ENCODE peak calls at places on chromosome 15, in nine cellular contexts. T, Z, H, R, N, D, F, G and O are unnamed samples.

GRCh38 chr15:63349621-63350020 is 32.0 kb downstream of the CA12 start:
- DNase-seq in T (no peak), N (no peak), D (no peak), G (no peak), F (no peak), R (no peak), H (no peak), Z (no peak), O (no peak)

GRCh38 chr15:41894791-41895463 is 1.1 kb upstream of the SPTBN5 start:
- DNase-seq in G (peak), Z (no peak), R (no peak), F (peak), D (peak), N (peak), T (peak), H (peak), O (peak)

GRCh38 chr15:60000824-60001641 is 3.1 kb upstream of the FOXB1 start:
- DNase-seq in G (peak), Z (peak), F (no peak), H (no peak), T (peak), N (no peak), R (no peak), D (no peak), O (no peak)

GRCh38 chr15:89513284-89513683 is 16.9 kb upstream of the RHCG start:
- DNase-seq in G (no peak), F (no peak), Z (no peak), N (no peak), T (no peak), R (no peak), H (no peak), D (no peak), O (no peak)

GRCh38 chr15:71651750-71652186 is 158.6 kb upstream of the NR2E3 start:
- DNase-seq in T (peak), G (peak), Z (peak), N (no peak), H (no peak), R (peak), F (peak), D (no peak), O (no peak)

GRCh38 chr15:63763476-63764123 is 70.1 kb downstream of the HERC1 start:
- DNase-seq in Z (no peak), T (no peak), D (no peak), H (no peak), R (no peak), G (no peak), N (no peak), F (peak), O (no peak)

GRCh38 chr15:75694241-75695182 is 18.1 kb downstream of the CSPG4 start:
- DNase-seq in R (peak), H (peak), Z (no peak), N (peak), G (peak), F (peak), T (peak), D (peak), O (peak)

GRCh38 chr15:29106116-29106515 is 163.5 kb downstream of the NSMCE3 start:
- DNase-seq in Z (no peak), H (no peak), T (no peak), R (no peak), G (no peak), F (no peak), D (no peak), N (no peak), O (no peak)

GRCh38 chr15:40217166-40217785 is 21.6 kb upstream of the PAK6 start:
- DNase-seq in N (no peak), Z (peak), D (no peak), H (no peak), T (peak), R (peak), G (peak), F (peak), O (no peak)

GRCh38 chr15:57743424-57743823 is 36.9 kb downstream of the POLR2M start:
- DNase-seq in T (peak), F (peak), R (no peak), G (no peak), D (no peak), Z (no peak), N (no peak), H (no peak), O (no peak)

GRCh38 chr15:26974120-26974780 is 3.3 kb downstream of the GABRG3 start:
- DNase-seq in T (peak), D (no peak), Z (peak), H (no peak), R (peak), G (peak), F (peak), N (no peak), O (no peak)

GRCh38 chr15:80489030-80489594 is 84.9 kb downstream of the ARNT2 start:
- DNase-seq in D (no peak), F (peak), T (no peak), H (no peak), Z (no peak), G (peak), R (no peak), N (no peak), O (no peak)

DNA sequence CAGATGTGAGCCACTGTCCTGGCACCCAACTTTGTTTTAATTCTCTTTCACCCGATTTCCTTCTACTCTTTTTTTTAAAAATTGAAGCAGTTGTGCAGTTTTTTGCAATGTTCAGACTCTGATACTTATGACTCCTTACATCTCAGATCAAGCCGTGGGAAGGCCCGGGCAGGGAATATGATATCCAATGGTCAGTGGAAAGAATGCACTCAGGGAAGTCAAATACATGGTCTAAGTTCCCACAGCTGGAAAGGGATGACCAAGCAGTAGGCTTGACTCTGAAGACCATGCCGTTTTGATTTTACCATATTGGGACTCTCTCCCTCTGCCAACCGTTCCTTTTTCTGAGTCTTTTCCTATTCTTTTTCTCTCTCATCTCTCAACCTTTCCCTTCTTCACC is 157.2 kb downstream of the RPLP1 start:
- DNase-seq in R (no peak), H (no peak), Z (no peak), F (no peak), N (peak), G (no peak), T (no peak), D (no peak), O (no peak)
- H3K4me3 ChIP-seq in R (no peak), H (no peak), Z (no peak), F (no peak), N (no peak), G (no peak), T (no peak), D (no peak), O (no peak)

GRCh38 chr15:78641876-78642275 is 866 bp upstream of the CHRNB4 start:
- DNase-seq in Z (no peak), N (no peak), T (peak), D (no peak), F (no peak), H (no peak), R (no peak), G (no peak), O (no peak)

GRCh38 chr15:78638658-78639314 is 2.2 kb downstream of the CHRNB4 start:
- DNase-seq in Z (peak), T (peak), G (peak), H (no peak), R (peak), N (no peak), F (peak), D (no peak), O (peak)

GRCh38 chr15:78642341-78642740 is 1.3 kb upstream of the CHRNB4 start:
- DNase-seq in D (no peak), R (no peak), N (no peak), G (no peak), F (no peak), T (no peak), H (no peak), Z (no peak), O (no peak)

GRCh38 chr15:78640840-78641733 is at the start of gene CHRNB4:
- DNase-seq in H (no peak), F (no peak), R (no peak), Z (peak), G (no peak), T (peak), D (peak), N (no peak), O (peak)

DNA sequence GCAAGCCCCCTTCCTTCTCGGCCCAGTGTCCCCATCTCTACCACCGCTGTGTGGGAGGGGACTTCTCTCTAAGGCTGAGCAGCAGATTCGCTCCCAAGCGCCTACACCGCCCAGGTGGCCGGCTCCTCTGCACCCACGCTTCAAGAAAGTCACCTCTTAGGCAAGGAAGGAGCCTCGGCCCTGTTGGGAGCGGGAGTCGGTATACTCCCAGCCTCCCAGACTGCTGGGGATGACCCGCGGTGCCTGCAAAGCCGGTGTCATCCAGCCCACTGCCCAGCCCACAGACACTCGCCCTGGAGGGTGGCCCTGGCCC is 527 bp downstream of the CHRNB4 start:
- DNase-seq in G (no peak), N (no peak), Z (peak), H (no peak), D (no peak), T (peak), F (no peak), R (no peak), O (no peak)
- H3K4me3 ChIP-seq in G (no peak), N (peak), Z (no peak), H (peak), D (peak), T (peak), F (peak), R (peak), O (peak)

DNA sequence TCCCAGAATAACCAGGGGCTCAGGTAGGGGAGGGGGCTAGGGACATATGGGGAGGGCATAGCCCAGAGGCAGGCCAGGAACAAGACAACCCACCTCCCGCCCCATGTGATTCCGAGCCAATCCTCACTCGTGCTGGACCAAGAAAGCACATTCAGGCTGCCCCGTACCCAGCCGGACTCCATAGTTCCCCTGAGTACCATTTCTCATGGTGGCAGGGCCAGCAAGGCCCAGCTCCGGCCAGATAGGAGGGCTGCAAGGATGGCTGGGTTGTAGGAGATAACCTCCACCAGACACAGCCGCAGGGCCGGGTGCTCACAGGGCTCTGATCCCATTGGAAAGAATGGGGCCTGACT is 11.4 kb downstream of the SEMA7A start:
- DNase-seq in F (no peak), H (no peak), T (no peak), R (no peak), D (no peak), N (no peak), G (no peak), Z (no peak), O (no peak)
- H3K4me3 ChIP-seq in F (no peak), H (no peak), T (no peak), R (no peak), D (no peak), N (no peak), G (no peak), Z (no peak), O (no peak)

DNA sequence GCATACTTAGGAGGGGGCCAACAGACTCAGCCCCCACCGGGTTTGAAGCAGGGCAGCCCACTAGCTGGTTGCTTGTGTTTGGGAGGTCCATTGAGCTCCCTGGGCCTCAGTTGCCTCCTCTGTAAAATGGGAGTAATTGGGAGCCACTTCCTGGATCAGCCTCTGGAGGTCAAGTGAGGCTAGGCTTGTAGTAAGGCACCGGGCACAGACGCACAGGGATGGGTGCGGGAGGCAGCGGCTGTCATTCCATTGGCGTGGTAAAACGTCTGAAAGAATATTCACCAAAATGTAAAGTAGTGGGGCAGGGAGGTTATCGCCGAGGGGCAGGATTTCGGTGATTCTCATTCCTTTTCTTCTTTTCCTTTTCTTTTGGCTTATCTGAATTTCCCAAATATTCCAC is 64.6 kb downstream of the TLE3 start:
- DNase-seq in N (no peak), T (no peak), R (no peak), F (no peak), G (no peak), Z (no peak), D (peak), H (no peak), O (no peak)
- H3K4me3 ChIP-seq in N (no peak), T (no peak), R (no peak), F (no peak), G (no peak), Z (no peak), D (no peak), H (no peak), O (peak)

GRCh38 chr15:90545095-90545494 is 15.4 kb downstream of the CRTC3 start:
- DNase-seq in F (peak), Z (no peak), R (no peak), T (no peak), N (no peak), G (no peak), D (no peak), H (no peak), O (no peak)
- H3K4me3 ChIP-seq in F (no peak), Z (no peak), R (no peak), T (no peak), N (no peak), G (no peak), D (no peak), H (no peak), O (no peak)

GRCh38 chr15:31338879-31339557 is 12.4 kb downstream of the KLF13 start:
- DNase-seq in H (peak), T (peak), Z (no peak), N (peak), D (no peak), F (peak), R (no peak), G (peak), O (no peak)
- H3K4me3 ChIP-seq in H (no peak), T (no peak), Z (no peak), N (peak), D (no peak), F (no peak), R (no peak), G (no peak), O (peak)

GRCh38 chr15:28097656-28098359 is 1.3 kb downstream of the OCA2 start:
- DNase-seq in F (no peak), R (no peak), T (no peak), N (peak), H (no peak), Z (no peak), D (peak), G (no peak), O (no peak)

GRCh38 chr15:28100516-28101195 is 1.5 kb upstream of the OCA2 start:
- DNase-seq in N (no peak), G (no peak), Z (no peak), T (no peak), R (no peak), F (no peak), H (no peak), D (no peak), O (no peak)

GRCh38 chr15:28099555-28100140 is 533 bp upstream of the OCA2 start:
- DNase-seq in H (no peak), D (no peak), T (no peak), Z (no peak), N (no peak), G (no peak), R (no peak), F (no peak), O (no peak)

GRCh38 chr15:28098360-28098765 is 752 bp downstream of the OCA2 start:
- DNase-seq in R (no peak), H (no peak), D (no peak), T (no peak), Z (no peak), N (peak), G (no peak), F (no peak), O (no peak)

DNA sequence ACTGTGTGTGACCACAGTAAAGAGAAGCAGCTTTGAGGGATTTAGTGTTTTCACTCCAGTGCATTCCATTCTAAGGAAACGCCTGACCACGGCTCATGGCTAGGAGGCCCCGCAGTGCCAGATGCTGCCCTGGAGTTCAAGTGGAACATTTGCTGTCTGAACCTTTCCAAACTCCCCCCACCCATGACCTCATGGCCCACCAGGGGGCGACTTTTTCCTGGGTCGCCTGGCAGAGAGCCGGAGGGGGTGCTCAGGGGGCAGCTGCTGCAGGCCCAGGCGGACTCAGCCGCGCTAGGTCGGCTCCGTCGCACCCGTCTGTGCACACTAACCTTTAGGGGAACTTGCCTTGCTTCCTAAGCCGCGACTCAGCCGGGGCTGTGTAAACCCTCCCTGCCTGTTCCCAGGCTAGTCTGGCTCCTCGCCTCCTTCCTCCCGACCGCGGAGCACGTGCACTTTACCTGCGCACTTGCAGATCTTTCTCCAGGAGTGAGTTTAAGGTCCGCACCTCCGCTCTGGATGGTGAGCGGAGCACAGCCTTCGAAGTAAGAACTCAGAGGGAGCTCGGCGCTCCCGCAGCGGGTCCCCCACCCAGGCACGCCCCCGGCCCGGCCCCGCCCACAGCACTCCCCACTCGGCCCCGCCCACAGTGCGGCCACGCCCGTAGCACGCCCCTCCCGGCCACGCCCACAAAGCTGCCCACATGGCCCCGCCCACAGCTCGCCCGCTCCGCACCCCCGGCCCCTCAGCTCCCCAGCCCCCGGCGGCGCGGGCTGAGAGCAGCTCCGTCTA is at the start of gene OCA2:
- DNase-seq in R (peak), F (peak), G (peak), N (no peak), Z (peak), T (peak), D (peak), H (peak), O (no peak)
- H3K4me3 ChIP-seq in R (peak), F (peak), G (no peak), N (peak), Z (no peak), T (peak), D (no peak), H (no peak), O (no peak)

GRCh38 chr15:93088200-93088980 is 621 bp downstream of the RGMA start:
- DNase-seq in Z (peak), F (no peak), G (peak), T (peak), R (peak), D (peak), H (peak), N (no peak), O (peak)
- H3K4me3 ChIP-seq in Z (peak), F (peak), G (no peak), T (peak), R (peak), D (peak), H (peak), N (peak), O (peak)

DNA sequence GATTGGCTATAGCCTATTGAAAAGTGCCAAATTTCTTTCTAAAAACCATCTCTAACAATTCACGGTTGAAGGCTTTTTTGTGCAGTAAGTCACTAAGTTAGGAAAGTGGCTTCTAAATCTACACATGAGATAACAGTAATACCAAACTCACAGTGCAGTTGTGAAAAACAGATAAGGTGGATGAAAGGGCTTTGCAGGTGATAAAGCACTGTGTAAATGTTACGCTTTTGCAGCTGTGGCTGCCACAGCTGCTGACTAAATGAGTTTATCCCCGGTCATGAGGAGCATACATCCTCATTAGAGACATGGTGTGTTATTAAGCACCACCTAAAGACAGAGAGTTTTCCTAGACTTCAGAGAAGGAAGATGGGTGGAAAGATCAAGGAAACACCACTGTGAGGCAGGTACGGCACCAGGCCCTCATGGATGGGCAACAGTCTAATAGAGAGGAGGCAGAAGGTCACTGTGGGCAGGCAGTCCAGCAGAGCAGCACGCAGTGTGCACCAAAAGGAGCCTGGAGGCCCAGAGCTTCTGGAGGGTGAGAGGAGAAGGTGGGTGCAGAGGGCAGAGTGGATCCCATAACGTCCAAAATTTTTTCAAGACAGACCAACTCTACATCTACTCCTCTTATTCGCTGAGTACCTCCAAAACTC is 68.5 kb downstream of the FMN1 start:
- DNase-seq in D (no peak), F (no peak), H (no peak), G (no peak), N (no peak), R (no peak), Z (no peak), T (no peak), O (no peak)
- H3K4me3 ChIP-seq in D (no peak), F (no peak), H (no peak), G (no peak), N (no peak), R (no peak), Z (no peak), T (no peak), O (no peak)